ENCODE peak calls at places on chromosomes 6 and 20, in eight cellular contexts. One of them, this sample, is unnamed.
A peak's percentile ranks its signal among the peaks of the same experiment; 100 is the strongest.

GRCh38 chr6:155795173-155795796 is 339.6 kb upstream of the NOX3 start:
- DNase-seq in CD8-positive, alpha-beta T cell: no peak
- DNase-seq in pancreas: no peak
- DNase-seq in lung: no peak
- DNase-seq in hepatocyte: no peak
- DNase-seq in PC-3: peak; percentile 45
- DNase-seq in heart right ventricle: no peak
- DNase-seq in SK-N-SH: no peak
- DNase-seq in this sample: no peak

GRCh38 chr20:57464642-57465211 is 60.2 kb downstream of the CTCFL start:
- DNase-seq in lung: no peak
- DNase-seq in SK-N-SH: no peak
- DNase-seq in CD8-positive, alpha-beta T cell: no peak
- DNase-seq in hepatocyte: peak; percentile 25
- DNase-seq in PC-3: peak; percentile 59
- DNase-seq in pancreas: no peak
- DNase-seq in heart right ventricle: no peak
- DNase-seq in this sample: no peak

GRCh38 chr6:34953084-34954025 is 64.3 kb downstream of the ANKS1A start:
- DNase-seq in hepatocyte: peak; percentile 67
- DNase-seq in PC-3: peak; percentile 92
- DNase-seq in lung: no peak
- DNase-seq in SK-N-SH: no peak
- DNase-seq in heart right ventricle: no peak
- DNase-seq in pancreas: no peak
- DNase-seq in CD8-positive, alpha-beta T cell: no peak
- DNase-seq in this sample: no peak

GRCh38 chr6:169789146-169789943 is 37.9 kb downstream of the ERMARD start:
- DNase-seq in PC-3: no peak
- DNase-seq in CD8-positive, alpha-beta T cell: no peak
- DNase-seq in SK-N-SH: no peak
- DNase-seq in heart right ventricle: no peak
- DNase-seq in hepatocyte: no peak
- DNase-seq in pancreas: no peak
- DNase-seq in lung: no peak
- DNase-seq in this sample: peak; percentile 66

GRCh38 chr20:51285684-51286083 is 256.8 kb downstream of the NFATC2 start:
- DNase-seq in lung: no peak
- DNase-seq in hepatocyte: no peak
- DNase-seq in CD8-positive, alpha-beta T cell: no peak
- DNase-seq in pancreas: no peak
- DNase-seq in PC-3: no peak
- DNase-seq in heart right ventricle: no peak
- DNase-seq in SK-N-SH: no peak
- DNase-seq in this sample: no peak

GRCh38 chr6:5158191-5158590 is 73.0 kb downstream of the PPP1R3G start:
- DNase-seq in hepatocyte: no peak
- DNase-seq in PC-3: no peak
- DNase-seq in heart right ventricle: no peak
- DNase-seq in lung: no peak
- DNase-seq in CD8-positive, alpha-beta T cell: no peak
- DNase-seq in pancreas: no peak
- DNase-seq in SK-N-SH: no peak
- DNase-seq in this sample: no peak

GRCh38 chr6:139982652-139983051 is 608.2 kb upstream of the CITED2 start:
- DNase-seq in SK-N-SH: peak; percentile 37
- DNase-seq in hepatocyte: no peak
- DNase-seq in lung: no peak
- DNase-seq in PC-3: peak; percentile 59
- DNase-seq in heart right ventricle: no peak
- DNase-seq in CD8-positive, alpha-beta T cell: no peak
- DNase-seq in pancreas: no peak
- DNase-seq in this sample: peak; percentile 66

GRCh38 chr6:140371360-140371870 is 997.0 kb upstream of the CITED2 start:
- DNase-seq in pancreas: no peak
- DNase-seq in lung: no peak
- DNase-seq in SK-N-SH: no peak
- DNase-seq in CD8-positive, alpha-beta T cell: no peak
- DNase-seq in heart right ventricle: no peak
- DNase-seq in PC-3: no peak
- DNase-seq in hepatocyte: no peak
- DNase-seq in this sample: no peak

GRCh38 chr20:63639093-63639860 is 12.4 kb upstream of the GMEB2 start:
- DNase-seq in pancreas: no peak
- DNase-seq in PC-3: no peak
- DNase-seq in SK-N-SH: no peak
- DNase-seq in hepatocyte: no peak
- DNase-seq in heart right ventricle: peak; percentile 69
- DNase-seq in lung: no peak
- DNase-seq in CD8-positive, alpha-beta T cell: peak; percentile 63
- DNase-seq in this sample: no peak

GRCh38 chr6:1591243-1591642 is 18.5 kb upstream of the FOXC1 start:
- DNase-seq in CD8-positive, alpha-beta T cell: no peak
- DNase-seq in lung: no peak
- DNase-seq in PC-3: no peak
- DNase-seq in SK-N-SH: no peak
- DNase-seq in hepatocyte: no peak
- DNase-seq in heart right ventricle: no peak
- DNase-seq in pancreas: no peak
- DNase-seq in this sample: no peak

GRCh38 chr20:16615199-16615598 is 42.0 kb upstream of the KIF16B start:
- DNase-seq in heart right ventricle: no peak
- DNase-seq in PC-3: peak; percentile 75
- DNase-seq in pancreas: no peak
- DNase-seq in SK-N-SH: peak; percentile 27
- DNase-seq in CD8-positive, alpha-beta T cell: no peak
- DNase-seq in hepatocyte: peak; percentile 66
- DNase-seq in lung: no peak
- DNase-seq in this sample: no peak

GRCh38 chr6:52610745-52611355 is 34.0 kb upstream of the TRAM2 start:
- DNase-seq in CD8-positive, alpha-beta T cell: no peak
- DNase-seq in lung: no peak
- DNase-seq in hepatocyte: peak; percentile 49
- DNase-seq in SK-N-SH: no peak
- DNase-seq in heart right ventricle: no peak
- DNase-seq in PC-3: peak; percentile 42
- DNase-seq in pancreas: no peak
- DNase-seq in this sample: no peak

GRCh38 chr6:99114769-99115406 is 167.1 kb upstream of the FBXL4 start:
- DNase-seq in pancreas: no peak
- DNase-seq in heart right ventricle: no peak
- DNase-seq in lung: no peak
- DNase-seq in PC-3: no peak
- DNase-seq in CD8-positive, alpha-beta T cell: no peak
- DNase-seq in hepatocyte: no peak
- DNase-seq in SK-N-SH: no peak
- DNase-seq in this sample: no peak

GRCh38 chr20:16541226-16541625 is 32.0 kb downstream of the KIF16B start:
- DNase-seq in PC-3: no peak
- DNase-seq in SK-N-SH: no peak
- DNase-seq in heart right ventricle: peak; percentile 62
- DNase-seq in CD8-positive, alpha-beta T cell: no peak
- DNase-seq in hepatocyte: no peak
- DNase-seq in lung: no peak
- DNase-seq in pancreas: no peak
- DNase-seq in this sample: no peak

GRCh38 chr6:85464722-85465150 is 14.9 kb downstream of the NT5E start:
- DNase-seq in hepatocyte: no peak
- DNase-seq in pancreas: no peak
- DNase-seq in lung: no peak
- DNase-seq in CD8-positive, alpha-beta T cell: no peak
- DNase-seq in heart right ventricle: no peak
- DNase-seq in PC-3: peak; percentile 96
- DNase-seq in SK-N-SH: no peak
- DNase-seq in this sample: peak; percentile 27

DNA sequence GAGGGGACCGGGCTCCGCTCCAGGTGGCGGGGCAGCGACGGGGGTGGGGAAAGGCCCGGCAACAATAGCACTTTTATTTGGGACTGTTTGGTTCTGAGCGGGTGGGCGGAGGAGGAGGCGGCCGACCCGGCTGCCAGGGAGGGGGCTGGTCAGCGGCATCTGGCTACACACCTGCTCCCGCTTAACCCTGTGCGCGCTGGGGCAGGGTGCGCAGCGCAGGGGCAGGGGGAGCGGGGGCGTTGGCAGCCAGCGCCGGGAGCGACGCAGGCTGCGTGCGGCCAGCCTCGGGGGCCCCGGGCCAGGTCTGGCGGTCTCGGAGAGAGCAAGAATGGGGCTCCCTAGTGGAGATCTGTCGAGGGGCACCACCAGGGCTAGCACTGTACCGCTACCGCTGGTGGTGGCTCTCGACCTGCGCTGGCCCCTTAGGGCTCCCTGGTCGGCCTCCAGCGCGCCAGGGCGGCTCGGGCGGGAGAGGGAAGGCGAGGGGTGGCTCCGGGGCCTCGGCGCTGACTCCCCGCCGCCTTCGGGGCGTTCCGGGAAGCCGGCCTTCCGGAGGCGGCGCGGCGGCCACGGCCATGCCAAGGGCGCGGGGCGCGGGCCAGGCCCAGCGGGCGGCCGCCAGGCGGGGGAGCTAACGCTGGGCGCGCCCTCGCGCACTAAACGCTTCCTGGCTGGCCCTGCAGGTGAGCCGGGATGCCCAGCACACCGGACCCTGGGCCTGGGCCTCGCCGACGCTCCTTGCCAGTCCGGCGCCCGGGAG is 92.4 kb downstream of the NCR2 start:
- DNase-seq in hepatocyte: peak; percentile 78
- DNase-seq in CD8-positive, alpha-beta T cell: no peak
- DNase-seq in lung: peak; percentile 54
- DNase-seq in SK-N-SH: peak; percentile 71
- DNase-seq in PC-3: peak; percentile 60
- DNase-seq in heart right ventricle: peak; percentile 62
- DNase-seq in pancreas: peak; percentile 92
- DNase-seq in this sample: peak; percentile 84
- TF ChIP-seq CTCF in hepatocyte: no peak
- TF ChIP-seq CTCF in CD8-positive, alpha-beta T cell: no peak
- TF ChIP-seq CTCF in lung: no peak
- TF ChIP-seq CTCF in SK-N-SH: no peak
- TF ChIP-seq CTCF in PC-3: no peak
- TF ChIP-seq CTCF in heart right ventricle: peak; percentile 44
- TF ChIP-seq CTCF in pancreas: no peak
- TF ChIP-seq CTCF in this sample: peak; percentile 33

DNA sequence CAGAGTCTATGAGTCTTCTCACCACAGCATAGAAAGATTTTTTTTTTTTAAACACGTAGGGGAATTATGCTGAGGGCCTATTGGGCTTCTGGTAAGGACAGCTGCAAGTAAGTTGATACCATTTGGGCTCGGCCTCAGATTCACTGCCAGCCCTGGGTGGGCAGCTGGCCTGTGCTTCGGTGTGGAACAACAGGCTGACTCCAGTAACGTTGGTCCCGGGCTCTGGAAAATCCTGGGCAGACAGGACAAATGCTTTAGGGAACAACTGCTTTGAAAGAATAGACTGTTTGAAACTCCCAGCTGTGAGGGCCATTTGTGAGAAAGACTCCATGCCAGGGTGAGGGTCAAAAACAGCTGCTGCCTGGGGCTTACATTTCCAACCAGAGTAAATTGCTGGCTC is 366.5 kb downstream of the QKI start:
- DNase-seq in PC-3: no peak
- DNase-seq in heart right ventricle: peak; percentile 57
- DNase-seq in pancreas: no peak
- DNase-seq in SK-N-SH: peak; percentile 10
- DNase-seq in lung: no peak
- DNase-seq in CD8-positive, alpha-beta T cell: no peak
- DNase-seq in hepatocyte: peak; percentile 19
- DNase-seq in this sample: peak; percentile 69
- H3K4me3 ChIP-seq in PC-3: no peak overlapping the region
- H3K4me3 ChIP-seq in heart right ventricle: no peak overlapping the region
- H3K4me3 ChIP-seq in pancreas: no peak overlapping the region
- H3K4me3 ChIP-seq in SK-N-SH: no peak overlapping the region
- H3K4me3 ChIP-seq in lung: no peak overlapping the region
- H3K4me3 ChIP-seq in CD8-positive, alpha-beta T cell: no peak overlapping the region
- H3K4me3 ChIP-seq in hepatocyte: no peak overlapping the region
- H3K4me3 ChIP-seq in this sample: no peak overlapping the region

DNA sequence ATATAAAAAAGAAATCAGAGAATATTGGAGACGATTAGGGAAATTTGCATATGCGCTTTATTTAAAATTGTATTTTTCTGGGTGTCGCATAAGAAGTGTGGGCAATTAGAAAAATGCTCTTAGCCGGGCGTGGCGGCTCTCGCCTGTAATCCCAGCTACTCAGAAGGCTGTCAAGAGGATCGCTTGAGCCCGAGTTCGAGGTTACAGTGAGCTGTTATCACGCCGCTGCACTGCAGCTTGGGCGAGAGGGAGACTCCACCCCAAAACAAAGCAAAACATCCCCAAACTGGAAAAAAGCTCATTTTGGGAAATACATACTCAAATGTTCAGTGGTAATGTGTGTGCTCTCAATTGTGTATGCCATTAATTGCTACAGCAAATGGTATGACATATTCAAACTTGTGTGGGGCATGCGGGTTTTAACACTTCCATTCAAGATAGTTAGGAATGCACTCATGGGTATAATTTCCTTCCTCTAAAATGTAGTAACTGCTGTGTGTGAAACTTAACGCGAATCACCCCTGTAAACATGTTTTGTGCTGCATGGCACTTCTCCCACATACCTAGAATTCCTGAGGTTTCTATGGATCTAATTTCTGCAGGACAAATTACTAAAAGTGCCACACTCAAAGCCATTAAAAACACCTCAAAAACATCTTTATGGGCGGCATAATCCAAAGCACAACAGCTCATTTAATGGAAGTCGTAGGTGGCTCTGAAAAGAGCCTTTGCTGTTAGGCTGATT is 54.7 kb upstream of the HFE start:
- DNase-seq in PC-3: peak; percentile 52
- DNase-seq in CD8-positive, alpha-beta T cell: no peak
- DNase-seq in heart right ventricle: no peak
- DNase-seq in lung: no peak
- DNase-seq in hepatocyte: peak; percentile 40
- DNase-seq in pancreas: no peak
- DNase-seq in SK-N-SH: no peak
- DNase-seq in this sample: peak; percentile 78
- H3K27ac ChIP-seq in PC-3: peak overlapping the region; percentile 82
- H3K27ac ChIP-seq in CD8-positive, alpha-beta T cell: peak overlapping the region; percentile 79
- H3K27ac ChIP-seq in heart right ventricle: peak overlapping the region; percentile 16
- H3K27ac ChIP-seq in lung: peak overlapping the region; percentile 76
- H3K27ac ChIP-seq in hepatocyte: peak overlapping the region; percentile 89
- H3K27ac ChIP-seq in pancreas: peak overlapping the region; percentile 58
- H3K27ac ChIP-seq in SK-N-SH: peak overlapping the region; percentile 92
- H3K27ac ChIP-seq in this sample: peak overlapping the region; percentile 86

DNA sequence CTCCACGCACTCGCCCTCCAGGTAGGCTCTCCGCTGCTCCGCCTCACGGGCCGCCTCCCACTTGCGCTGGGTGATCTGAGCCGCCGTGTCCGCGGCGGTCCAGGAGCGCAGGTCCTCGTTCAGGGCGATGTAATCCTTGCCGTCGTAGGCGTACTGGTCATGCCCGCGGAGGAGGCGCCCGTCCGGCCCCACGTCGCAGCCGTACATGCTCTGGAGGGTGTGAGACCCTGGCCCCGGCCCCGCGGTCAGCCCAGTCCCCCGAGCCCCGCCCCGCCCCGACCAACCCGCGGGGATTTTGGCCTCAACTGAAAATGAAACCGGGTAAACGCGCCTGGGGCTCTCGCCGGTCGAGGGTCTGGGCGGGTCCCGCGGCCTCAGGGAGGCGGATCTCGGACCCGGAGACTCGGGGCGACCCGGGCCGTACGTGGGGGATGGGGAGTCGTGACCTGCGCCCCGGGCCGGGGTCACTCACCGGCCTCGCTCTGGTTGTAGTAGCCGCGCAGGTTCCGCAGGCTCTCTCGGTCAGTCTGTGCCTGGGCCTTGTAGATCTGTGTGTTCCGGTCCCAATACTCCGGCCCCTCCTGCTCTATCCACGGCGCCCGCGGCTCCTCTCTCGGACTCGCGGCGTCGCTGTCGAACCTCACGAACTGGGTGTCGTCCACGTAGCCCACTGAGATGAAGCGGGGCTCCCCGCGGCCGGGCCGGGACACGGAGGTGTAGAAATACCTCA is 598 bp downstream of the HLA-B start:
- DNase-seq in SK-N-SH: peak; percentile 20
- DNase-seq in hepatocyte: peak; percentile 37
- DNase-seq in heart right ventricle: peak; percentile 60
- DNase-seq in lung: peak; percentile 46
- DNase-seq in pancreas: peak; percentile 66
- DNase-seq in CD8-positive, alpha-beta T cell: no peak
- DNase-seq in PC-3: peak; percentile 9
- DNase-seq in this sample: peak; percentile 68
- TF ChIP-seq CTCF in SK-N-SH: no peak
- TF ChIP-seq CTCF in hepatocyte: no peak
- TF ChIP-seq CTCF in heart right ventricle: no peak
- TF ChIP-seq CTCF in lung: no peak
- TF ChIP-seq CTCF in pancreas: no peak
- TF ChIP-seq CTCF in CD8-positive, alpha-beta T cell: no peak
- TF ChIP-seq CTCF in PC-3: no peak
- TF ChIP-seq CTCF in this sample: no peak